ENCODE peak calls at places on chromosomes 13 and 19, in four cellular contexts. U is K562, M is H1, L is HepG2. A is an unnamed sample.

GRCh38 chr19:13872695-13873389 is 4.1 kb upstream of the NANOS3 start:
- DNase-seq in U (peak; percentile 82), M (no peak), L (no peak), A (peak; percentile 71)

GRCh38 chr19:38281820-38282566 is 17.6 kb downstream of the SPINT2 start:
- DNase-seq in U (no peak), M (no peak), L (no peak), A (no peak)

GRCh38 chr19:56106397-56106849 is 14.7 kb downstream of the ZNF787 start:
- DNase-seq in U (no peak), M (no peak), L (no peak), A (no peak)

GRCh38 chr19:38710928-38711725 is 33.1 kb downstream of the CAPN12 start:
- DNase-seq in U (no peak), M (no peak), L (no peak), A (no peak)

GRCh38 chr19:9039728-9040127 is 29.5 kb upstream of the MUC16 start:
- DNase-seq in U (no peak), M (no peak), L (no peak), A (no peak)

GRCh38 chr13:26664286-26664685 is 96.3 kb downstream of the GPR12 start:
- DNase-seq in U (no peak), M (no peak), L (no peak), A (no peak)

GRCh38 chr19:35879770-35880317 is 11.5 kb downstream of the APLP1 start:
- DNase-seq in U (peak; percentile 96), M (peak; percentile 64), L (peak; percentile 73), A (peak; percentile 98)

GRCh38 chr19:48596679-48597465 is 9.7 kb upstream of the SPACA4 start:
- DNase-seq in U (no peak), M (no peak), L (no peak), A (no peak)

GRCh38 chr13:36188446-36188845 is 25.9 kb downstream of the SOHLH2 start:
- DNase-seq in U (no peak), M (no peak), L (no peak), A (no peak)

GRCh38 chr13:111667757-111668156 is 347.3 kb downstream of the TEX29 start:
- DNase-seq in U (no peak), M (no peak), L (no peak), A (no peak)

GRCh38 chr13:75830842-75831241 is 194.7 kb downstream of the LMO7 start:
- DNase-seq in U (no peak), M (no peak), L (no peak), A (no peak)

GRCh38 chr19:47124937-47125668 is 5.5 kb upstream of the SAE1 start:
- DNase-seq in U (peak; percentile 78), M (no peak), L (peak; percentile 78), A (peak; percentile 90)

GRCh38 chr19:1223018-1223855 is 14.6 kb downstream of the CBARP start:
- DNase-seq in U (peak; percentile 61), M (no peak), L (no peak), A (peak; percentile 61)

GRCh38 chr19:51064534-51065220 is at the start of gene KLK13:
- DNase-seq in U (peak; percentile 91), M (peak; percentile 50), L (no peak), A (peak; percentile 22)

GRCh38 chr13:106534844-106535551 is 464 bp downstream of the EFNB2 start:
- DNase-seq in U (no peak), M (no peak), L (no peak), A (no peak)

GRCh38 chr13:98293103-98293502 is 116.0 kb upstream of the RNF113B start:
- DNase-seq in U (no peak), M (no peak), L (peak; percentile 80), A (no peak)

GRCh38 chr13:92196566-92197256 is 798.3 kb downstream of the GPC5 start:
- DNase-seq in U (no peak), M (no peak), L (no peak), A (no peak)

GRCh38 chr19:49677232-49677881 is at the start of gene PRMT1:
- DNase-seq in U (peak; percentile 74), M (no peak), L (peak; percentile 35), A (peak; percentile 76)

GRCh38 chr19:17041994-17042393 is 15.4 kb upstream of the CPAMD8 start:
- DNase-seq in U (no peak), M (no peak), L (no peak), A (no peak)

GRCh38 chr13:53298426-53298825 is 269.8 kb downstream of the OLFM4 start:
- DNase-seq in U (no peak), M (no peak), L (no peak), A (no peak)

GRCh38 chr19:1427221-1427620 is 11.0 kb upstream of the RPS15 start:
- DNase-seq in U (no peak), M (no peak), L (no peak), A (no peak)

GRCh38 chr13:72507394-72508199 is 219.8 kb downstream of the MZT1 start:
- DNase-seq in U (no peak), M (no peak), L (no peak), A (no peak)

GRCh38 chr19:1237027-1237659 is 662 bp downstream of the CBARP start:
- DNase-seq in U (no peak), M (no peak), L (no peak), A (no peak)

GRCh38 chr13:105202384-105202783 is 1333.1 kb downstream of the EFNB2 start:
- DNase-seq in U (no peak), M (no peak), L (no peak), A (no peak)

GRCh38 chr13:113010510-113010865 is 41.5 kb downstream of the MCF2L start:
- DNase-seq in U (no peak), M (no peak), L (no peak), A (no peak)

GRCh38 chr19:33916792-33917191 is 120.1 kb downstream of the KCTD15 start:
- DNase-seq in U (no peak), M (no peak), L (no peak), A (no peak)

GRCh38 chr13:98824376-98825160 is 72.1 kb upstream of the SLC15A1 start:
- DNase-seq in U (no peak), M (no peak), L (no peak), A (no peak)

DNA sequence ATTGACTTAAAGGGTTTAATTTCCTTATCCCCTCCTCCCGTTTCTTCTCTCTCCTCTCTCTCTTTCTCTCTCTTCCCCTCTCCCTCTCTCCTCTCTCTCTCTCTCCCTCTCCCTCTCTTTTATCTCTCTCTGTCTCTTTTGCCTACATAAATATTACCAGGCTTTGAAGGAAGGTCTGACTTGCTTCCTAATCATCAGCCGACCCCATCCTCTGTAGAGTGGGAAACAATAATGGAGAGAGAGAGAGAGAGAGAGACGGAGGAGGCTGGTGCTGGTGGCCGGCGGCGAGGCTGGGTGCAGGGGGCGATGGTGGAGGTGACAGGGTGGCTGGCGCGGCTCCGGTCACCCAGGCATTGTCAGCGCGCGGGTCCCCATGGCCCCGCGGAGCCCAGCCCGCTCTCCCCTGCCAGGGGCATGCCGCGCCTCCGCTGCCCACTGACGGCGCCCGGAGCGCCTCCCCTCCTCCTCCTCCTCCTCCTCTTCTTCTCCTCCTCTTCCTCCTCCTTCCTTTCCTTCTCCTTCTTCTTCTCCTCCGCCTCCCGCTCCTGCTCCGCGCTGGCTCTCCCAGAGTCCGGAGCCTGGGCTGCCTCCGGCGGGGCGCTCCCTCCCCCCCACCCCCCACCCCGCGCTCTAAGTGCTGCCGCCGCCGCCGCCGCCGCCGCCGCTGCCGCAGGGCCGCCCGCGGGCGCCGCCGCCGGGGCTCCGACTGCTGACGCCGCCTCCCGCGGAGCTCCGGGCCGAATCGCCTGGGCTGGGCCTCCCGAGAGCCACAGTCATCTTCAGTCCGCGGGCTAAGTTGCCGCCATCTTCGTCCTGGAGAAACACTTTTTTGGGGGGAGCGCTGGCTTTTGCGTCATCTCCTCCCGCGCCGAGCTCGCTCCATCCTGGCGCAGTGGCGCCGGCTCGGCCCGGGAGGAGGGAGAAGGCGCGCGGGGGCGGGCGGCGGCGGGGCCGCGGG is 348.4 kb downstream of the LIG4 start:
- DNase-seq in U (peak; percentile 90), M (no peak), L (no peak), A (no peak)
- TF ChIP-seq CEBPB in U (no peak), M (no peak), L (no peak), A (no peak)

GRCh38 chr19:44740351-44740824 is 8.1 kb upstream of the BCL3 start:
- DNase-seq in U (peak; percentile 56), M (no peak), L (peak; percentile 83), A (no peak)
- TF ChIP-seq CTCF in U (no peak), M (peak; percentile 5), L (peak; percentile 18), A (no peak)

DNA sequence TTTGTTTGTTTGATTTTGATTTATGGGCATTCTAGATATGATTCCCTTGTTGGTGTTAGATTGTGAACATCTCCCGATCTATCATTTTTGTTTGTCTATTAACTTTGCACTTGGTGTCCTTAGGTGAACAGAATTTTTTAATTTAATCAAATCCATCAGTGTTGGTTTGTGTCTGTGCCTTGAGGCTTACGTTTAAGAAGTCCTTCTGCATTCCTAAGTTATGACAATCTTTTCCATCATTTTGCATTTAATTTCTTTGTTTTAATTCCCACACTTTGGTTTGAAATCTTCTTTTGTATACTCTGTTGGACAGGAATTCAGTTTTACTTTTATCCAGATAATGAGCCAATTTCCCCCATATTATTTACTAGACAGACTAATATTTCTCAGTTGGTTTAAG is 421.7 kb downstream of the HS6ST3 start:
- DNase-seq in U (no peak), M (no peak), L (no peak), A (no peak)
- TF ChIP-seq PHF8 in U (no peak), M (no peak), L (no peak), A (no peak)

DNA sequence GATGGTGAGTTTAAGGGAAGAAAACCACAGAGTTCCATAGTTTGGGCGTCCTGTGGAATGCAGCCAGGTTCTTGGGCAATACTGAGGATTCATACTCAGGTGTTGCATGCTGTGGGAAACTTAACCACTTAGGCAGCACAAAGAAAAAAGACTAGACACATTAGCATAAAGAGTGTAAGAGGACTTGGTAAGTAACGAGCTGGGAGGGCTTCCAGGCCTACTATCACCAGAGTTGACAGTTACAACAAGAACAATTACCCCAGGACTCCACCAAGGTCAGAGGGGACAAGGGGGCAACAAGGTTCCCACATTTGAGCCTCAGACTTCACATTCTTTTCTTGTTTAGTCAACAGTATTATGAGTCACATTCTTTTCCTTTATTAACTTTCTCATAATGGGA is 33.2 kb downstream of the KCTD12 start:
- DNase-seq in U (no peak), M (no peak), L (no peak), A (no peak)
- TF ChIP-seq CEBPB in U (no peak), M (peak; percentile 50), L (no peak), A (no peak)

DNA sequence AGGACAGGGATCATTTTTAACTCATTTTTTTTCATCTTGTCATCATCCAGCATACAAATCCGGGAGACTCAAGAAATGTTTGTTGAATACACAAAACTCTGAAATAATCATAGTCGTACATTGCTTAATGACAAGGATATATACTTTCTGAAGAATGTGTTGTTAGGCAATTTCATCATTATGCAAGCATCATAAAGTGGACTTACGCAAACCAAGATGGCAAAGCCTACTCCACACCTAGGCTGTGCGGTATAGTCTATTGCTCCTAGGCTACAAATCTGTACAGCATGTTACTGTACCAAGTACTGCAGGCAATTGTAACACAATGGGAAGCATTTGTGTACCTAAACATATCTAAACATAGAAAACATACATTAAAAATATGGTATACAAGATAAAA is 264.1 kb downstream of the TSHZ3 start:
- DNase-seq in U (no peak), M (no peak), L (no peak), A (no peak)
- TF ChIP-seq CTCF in U (no peak), M (no peak), L (no peak), A (no peak)

GRCh38 chr19:4583961-4584669 is 24.6 kb upstream of the SEMA6B start:
- DNase-seq in U (peak; percentile 63), M (no peak), L (peak; percentile 97), A (no peak)
- TF ChIP-seq PHF8 in U (peak; percentile 23), M (no peak), L (peak; percentile 61), A (no peak)

GRCh38 chr13:22427041-22427440 is 753.7 kb upstream of the SGCG start:
- DNase-seq in U (no peak), M (no peak), L (no peak), A (no peak)
- TF ChIP-seq CEBPB in U (no peak), M (no peak), L (no peak), A (no peak)